ENCODE peak calls at places on chromosomes 7 and 10, in four cellular contexts. G is endodermal cell, K is endothelial cell of umbilical vein, L is thoracic aorta. F is an unnamed sample.

GRCh38 chr7:520503-521161 is 986 bp upstream of the PDGFA start:
- DNase-seq in L (no peak), G (peak), K (no peak), F (no peak)

GRCh38 chr10:69661414-69662172 is 31.5 kb downstream of the FAM241B start:
- DNase-seq in K (no peak), L (no peak), G (no peak), F (no peak)

GRCh38 chr10:6382081-6382480 is 179.3 kb downstream of the PFKFB3 start:
- DNase-seq in K (peak), L (no peak), G (no peak), F (no peak)

GRCh38 chr10:13831711-13832110 is 244.9 kb downstream of the PRPF18 start:
- DNase-seq in L (no peak), G (no peak), K (peak), F (peak)

GRCh38 chr7:91264924-91265681 is 870 bp downstream of the FZD1 start:
- DNase-seq in L (no peak), G (peak), K (peak), F (peak)

GRCh38 chr7:25527665-25528064 is 299.4 kb upstream of the NPVF start:
- DNase-seq in L (no peak), G (no peak), K (no peak), F (no peak)

GRCh38 chr10:44382131-44382858 is 2.6 kb downstream of the CXCL12 start:
- DNase-seq in K (no peak), L (no peak), G (peak), F (no peak)

GRCh38 chr7:18163091-18163490 is 135.4 kb upstream of the PRPS1L1 start:
- DNase-seq in K (no peak), L (no peak), G (no peak), F (no peak)

GRCh38 chr7:33868151-33868550 is 37.2 kb upstream of the BMPER start:
- DNase-seq in G (no peak), K (no peak), L (no peak), F (peak)

GRCh38 chr10:17616403-17617030 is 657 bp downstream of the HACD1 start:
- DNase-seq in L (peak), K (peak), G (peak), F (peak)

GRCh38 chr10:121591186-121591585 is 7.1 kb downstream of the FGFR2 start:
- DNase-seq in K (no peak), G (no peak), L (no peak), F (no peak)

GRCh38 chr7:137074386-137075030 is 206.1 kb downstream of the CHRM2 start:
- DNase-seq in G (no peak), L (no peak), K (no peak), F (peak)

GRCh38 chr10:9038146-9038714 is 983.7 kb downstream of the GATA3 start:
- DNase-seq in G (no peak), K (no peak), L (no peak), F (no peak)

GRCh38 chr10:98371421-98371820 is 43.6 kb downstream of the PYROXD2 start:
- DNase-seq in L (no peak), G (no peak), K (no peak), F (no peak)

GRCh38 chr7:47601119-47601880 is 19.4 kb upstream of the TNS3 start:
- DNase-seq in K (peak), G (no peak), L (no peak), F (peak)

GRCh38 chr10:89648074-89648473 is 3.0 kb upstream of the PANK1 start:
- DNase-seq in G (no peak), L (no peak), K (no peak), F (no peak)

GRCh38 chr7:50962962-50963374 is 180.3 kb upstream of the GRB10 start:
- DNase-seq in L (no peak), G (peak), K (peak), F (peak)

GRCh38 chr7:155459133-155459866 is 1.4 kb downstream of the EN2 start:
- DNase-seq in L (no peak), K (no peak), G (peak), F (no peak)

GRCh38 chr10:119575506-119575905 is 21.3 kb downstream of the TIAL1 start:
- DNase-seq in L (no peak), K (no peak), G (no peak), F (peak)

GRCh38 chr10:114876602-114877300 is 55.2 kb downstream of the FHIP2A start:
- DNase-seq in L (no peak), K (peak), G (peak), F (peak)

GRCh38 chr10:119818889-119819270 is 53.8 kb downstream of the MCMBP start:
- DNase-seq in G (no peak), L (no peak), K (no peak), F (no peak)

GRCh38 chr7:15801041-15801440 is 114.6 kb upstream of the MEOX2 start:
- DNase-seq in G (no peak), K (no peak), L (no peak), F (no peak)

GRCh38 chr10:29656451-29656992 is 21.8 kb upstream of the SVIL start:
- DNase-seq in G (no peak), L (no peak), K (peak), F (no peak)

GRCh38 chr10:33143160-33143728 is 185.2 kb upstream of the ITGB1 start:
- DNase-seq in L (no peak), G (no peak), K (no peak), F (peak)

GRCh38 chr10:33032354-33033254 is 74.6 kb upstream of the ITGB1 start:
- DNase-seq in K (peak), L (no peak), G (no peak), F (peak)

GRCh38 chr7:2038876-2039728 is 193.6 kb downstream of the MAD1L1 start:
- DNase-seq in L (no peak), G (no peak), K (no peak), F (no peak)

GRCh38 chr10:99460070-99460469 is 29.6 kb upstream of the GOT1 start:
- DNase-seq in K (no peak), L (no peak), G (no peak), F (no peak)

GRCh38 chr7:12403287-12404181 is at the start of gene VWDE:
- DNase-seq in G (peak), K (peak), L (no peak), F (peak)

GRCh38 chr10:31146496-31147219 is 115.0 kb upstream of the ZNF438 start:
- DNase-seq in G (no peak), K (peak), L (no peak), F (peak)

GRCh38 chr7:38242814-38243213 is 30.6 kb downstream of the TARP start:
- DNase-seq in G (no peak), L (no peak), K (no peak), F (no peak)

GRCh38 chr7:35785250-35785649 is 15.6 kb upstream of the SEPTIN7 start:
- DNase-seq in G (no peak), L (no peak), K (no peak), F (no peak)

GRCh38 chr7:44289341-44290249 is 35.8 kb downstream of the CAMK2B start:
- DNase-seq in L (peak), K (no peak), G (peak), F (no peak)

GRCh38 chr10:126576336-126576735 is 94.2 kb downstream of the C10orf90 start:
- DNase-seq in G (no peak), K (no peak), L (no peak), F (peak)

GRCh38 chr10:6204063-6204340 is 1.3 kb downstream of the PFKFB3 start:
- DNase-seq in G (peak), K (no peak), L (no peak), F (no peak)

GRCh38 chr10:72637398-72637857 is 11.5 kb upstream of the MICU1 start:
- DNase-seq in G (peak), L (peak), K (peak), F (peak)

GRCh38 chr10:103667390-103667789 is 173.9 kb downstream of the NEURL1 start:
- DNase-seq in L (no peak), G (peak), K (no peak), F (peak)

GRCh38 chr7:157464971-157465481 is 128.2 kb downstream of the DNAJB6 start:
- DNase-seq in L (no peak), K (no peak), G (no peak), F (no peak)

GRCh38 chr7:157463245-157463644 is 126.4 kb downstream of the DNAJB6 start:
- DNase-seq in L (no peak), G (no peak), K (no peak), F (no peak)

GRCh38 chr7:157465597-157466348 is 129.0 kb downstream of the DNAJB6 start:
- DNase-seq in L (no peak), K (no peak), G (no peak), F (peak)

GRCh38 chr7:157462840-157463239 is 126.0 kb downstream of the DNAJB6 start:
- DNase-seq in G (no peak), L (no peak), K (no peak), F (no peak)

GRCh38 chr7:157464111-157464970 is 127.5 kb downstream of the DNAJB6 start:
- DNase-seq in G (no peak), K (no peak), L (no peak), F (no peak)
- H3K4me3 ChIP-seq in G (no peak), K (no peak), L (no peak), F (no peak)

GRCh38 chr7:70134029-70134445 is 535.8 kb downstream of the AUTS2 start:
- DNase-seq in K (no peak), G (no peak), L (no peak), F (no peak)
- H3K4me3 ChIP-seq in K (no peak), G (no peak), L (no peak), F (no peak)

DNA sequence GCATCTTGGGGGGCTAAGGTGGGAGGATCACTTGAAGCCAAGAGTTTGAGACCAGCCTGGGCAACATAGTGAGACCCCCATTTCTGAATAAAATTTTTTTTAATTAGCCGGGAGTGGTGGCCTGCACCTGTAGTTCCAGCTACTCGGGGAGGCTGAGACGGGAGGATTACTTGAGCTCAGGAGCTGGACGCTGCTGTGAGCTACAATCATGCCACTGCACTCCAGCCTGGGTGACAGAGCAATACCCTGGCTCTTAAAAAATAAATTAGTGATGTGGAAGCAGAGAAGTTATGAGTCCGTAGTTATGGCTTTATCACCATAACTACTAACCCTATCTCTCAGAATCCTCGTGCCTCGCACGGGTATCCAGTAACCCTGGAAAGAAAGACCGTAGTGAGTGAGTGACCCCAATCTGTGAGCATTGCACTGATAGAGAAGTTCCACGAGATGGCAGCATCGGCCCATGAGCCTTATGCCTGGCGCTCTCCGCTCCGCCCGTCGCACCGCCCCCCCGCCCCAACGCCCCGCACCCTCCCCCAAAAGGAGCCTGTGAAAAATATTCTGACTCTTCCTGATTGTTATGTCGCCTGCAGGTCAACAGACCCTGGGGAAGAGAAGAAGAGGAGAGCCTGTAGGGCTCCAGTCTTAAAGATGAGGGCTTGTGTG is 4.9 kb upstream of the SLC29A3 start:
- DNase-seq in L (no peak), K (peak), G (peak), F (peak)
- H3K4me3 ChIP-seq in L (no peak), K (no peak), G (peak), F (no peak)

GRCh38 chr7:132932321-132933075 is 149.4 kb downstream of the CHCHD3 start:
- DNase-seq in L (no peak), K (no peak), G (peak), F (no peak)
- H3K4me3 ChIP-seq in L (no peak), K (no peak), G (no peak), F (no peak)

GRCh38 chr10:47276576-47277351 is 23.2 kb upstream of the GDF10 start:
- DNase-seq in K (no peak), G (peak), L (no peak), F (no peak)

GRCh38 chr10:47277352-47278151 is 22.4 kb upstream of the GDF10 start:
- DNase-seq in K (no peak), L (no peak), G (peak), F (no peak)

GRCh38 chr10:47278720-47279119 is 21.3 kb upstream of the GDF10 start:
- DNase-seq in L (no peak), G (no peak), K (no peak), F (no peak)

GRCh38 chr10:47278152-47278473 is 21.9 kb upstream of the GDF10 start:
- DNase-seq in L (no peak), G (no peak), K (no peak), F (no peak)

GRCh38 chr10:47276071-47276470 is 23.9 kb upstream of the GDF10 start:
- DNase-seq in L (no peak), K (no peak), G (no peak), F (no peak)
- H3K4me3 ChIP-seq in L (no peak), K (no peak), G (no peak), F (no peak)

GRCh38 chr7:150956395-150957118 is 21.6 kb downstream of the KCNH2 start:
- DNase-seq in G (no peak), K (no peak), L (no peak), F (no peak)

GRCh38 chr7:150955519-150956394 is 22.4 kb downstream of the KCNH2 start:
- DNase-seq in G (peak), K (no peak), L (no peak), F (no peak)

GRCh38 chr7:150954201-150954985 is 23.7 kb downstream of the KCNH2 start:
- DNase-seq in L (no peak), G (no peak), K (no peak), F (no peak)

GRCh38 chr7:150953061-150953997 is 24.8 kb downstream of the KCNH2 start:
- DNase-seq in K (no peak), G (no peak), L (no peak), F (no peak)

GRCh38 chr7:150954986-150955518 is 23.1 kb downstream of the KCNH2 start:
- DNase-seq in G (no peak), L (no peak), K (no peak), F (no peak)
- H3K4me3 ChIP-seq in G (no peak), L (peak), K (no peak), F (no peak)

GRCh38 chr7:110677405-110677804 is 413.5 kb upstream of the LRRN3 start:
- DNase-seq in K (no peak), G (no peak), L (no peak), F (peak)
- H3K4me3 ChIP-seq in K (no peak), G (peak), L (no peak), F (no peak)